ENCODE peak calls at places on chromosomes 3 and 15, in four cellular contexts. L is foreskin fibroblast, Q is upper lobe of right lung, B is MM.1S. F is an unnamed sample.

GRCh38 chr3:133280591-133280990 is 119.3 kb upstream of the BFSP2 start:
- DNase-seq in Q (no peak), L (peak), B (no peak), F (no peak)

GRCh38 chr3:150710097-150710496 is 6.4 kb upstream of the ERICH6 start:
- DNase-seq in L (no peak), Q (no peak), B (no peak), F (no peak)

GRCh38 chr3:49158108-49158709 is 7.9 kb downstream of the CCDC71 start:
- DNase-seq in L (peak), B (peak), Q (no peak), F (no peak)

GRCh38 chr3:79056498-79056897 is 711.3 kb downstream of the ROBO1 start:
- DNase-seq in Q (no peak), L (no peak), B (no peak), F (no peak)

GRCh38 chr3:121155023-121155422 is 247.0 kb downstream of the STXBP5L start:
- DNase-seq in B (no peak), Q (no peak), L (no peak), F (no peak)

GRCh38 chr3:67018105-67018788 is 20.1 kb downstream of the KBTBD8 start:
- DNase-seq in Q (no peak), B (no peak), L (peak), F (no peak)

GRCh38 chr15:77671274-77672056 is 38.8 kb upstream of the LINGO1 start:
- DNase-seq in L (no peak), Q (no peak), B (no peak), F (no peak)

GRCh38 chr3:128416578-128417150 is 50.0 kb downstream of the DNAJB8 start:
- DNase-seq in Q (no peak), L (peak), B (no peak), F (no peak)

GRCh38 chr15:93317772-93318171 is 228.8 kb upstream of the RGMA start:
- DNase-seq in L (no peak), Q (no peak), B (no peak), F (no peak)

GRCh38 chr3:107421170-107421792 is 44.0 kb downstream of the CCDC54 start:
- DNase-seq in B (peak), L (peak), Q (no peak), F (peak)

GRCh38 chr3:42600958-42601675 is 631 bp downstream of the NKTR start:
- DNase-seq in B (peak), L (peak), Q (peak), F (no peak)

GRCh38 chr15:78930577-78931388 is 14.1 kb downstream of the CTSH start:
- DNase-seq in B (no peak), L (peak), Q (peak), F (peak)

GRCh38 chr3:157542711-157543485 is 39.7 kb upstream of the VEPH1 start:
- DNase-seq in B (no peak), L (peak), Q (peak), F (no peak)

GRCh38 chr3:169769287-169770181 is at the start of gene ACTRT3:
- DNase-seq in B (peak), L (peak), Q (peak), F (no peak)

DNA sequence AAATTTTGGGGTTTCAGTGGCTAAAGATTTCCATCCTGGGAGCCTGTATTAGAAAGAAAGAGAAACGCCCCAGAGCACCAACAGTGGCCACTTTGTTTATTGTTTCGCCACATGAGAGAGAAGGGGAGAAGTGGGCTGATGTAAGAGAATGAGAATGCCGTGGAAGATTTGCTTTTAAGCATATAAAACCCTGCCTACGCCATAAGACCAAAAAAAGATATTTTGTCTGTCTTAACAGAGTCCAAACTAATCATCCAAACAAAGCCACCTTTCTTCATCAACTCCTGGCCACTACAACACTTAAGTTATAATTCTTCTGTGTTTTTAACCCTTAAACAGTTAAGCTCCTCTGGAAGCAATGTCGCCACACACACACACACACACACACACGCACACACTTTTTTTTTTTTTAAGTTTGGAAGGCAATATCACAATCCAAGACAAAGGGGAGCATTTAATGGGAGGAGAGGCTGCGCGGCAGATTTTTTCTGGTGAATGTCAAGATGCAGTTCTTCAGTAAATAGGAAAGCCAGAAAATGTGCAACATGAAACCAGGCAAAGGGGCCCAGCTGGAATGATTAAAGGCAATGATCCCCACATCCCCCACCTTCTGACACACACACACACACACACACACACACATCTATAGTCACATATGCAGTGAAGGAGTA is 19.3 kb downstream of the EID1 start:
- DNase-seq in B (no peak), L (peak), Q (no peak), F (peak)
- TF ChIP-seq CTCF in B (no peak), L (no peak), Q (no peak), F (no peak)

GRCh38 chr3:122251428-122251827 is 68.0 kb downstream of the CASR start:
- DNase-seq in Q (no peak), B (no peak), L (no peak), F (no peak)

GRCh38 chr3:122247087-122247824 is 63.8 kb downstream of the CASR start:
- DNase-seq in L (no peak), Q (no peak), B (no peak), F (no peak)

GRCh38 chr3:122246214-122246613 is 62.7 kb downstream of the CASR start:
- DNase-seq in Q (no peak), B (peak), L (no peak), F (no peak)

GRCh38 chr3:122247825-122248185 is 64.3 kb downstream of the CASR start:
- DNase-seq in B (no peak), L (peak), Q (no peak), F (no peak)

DNA sequence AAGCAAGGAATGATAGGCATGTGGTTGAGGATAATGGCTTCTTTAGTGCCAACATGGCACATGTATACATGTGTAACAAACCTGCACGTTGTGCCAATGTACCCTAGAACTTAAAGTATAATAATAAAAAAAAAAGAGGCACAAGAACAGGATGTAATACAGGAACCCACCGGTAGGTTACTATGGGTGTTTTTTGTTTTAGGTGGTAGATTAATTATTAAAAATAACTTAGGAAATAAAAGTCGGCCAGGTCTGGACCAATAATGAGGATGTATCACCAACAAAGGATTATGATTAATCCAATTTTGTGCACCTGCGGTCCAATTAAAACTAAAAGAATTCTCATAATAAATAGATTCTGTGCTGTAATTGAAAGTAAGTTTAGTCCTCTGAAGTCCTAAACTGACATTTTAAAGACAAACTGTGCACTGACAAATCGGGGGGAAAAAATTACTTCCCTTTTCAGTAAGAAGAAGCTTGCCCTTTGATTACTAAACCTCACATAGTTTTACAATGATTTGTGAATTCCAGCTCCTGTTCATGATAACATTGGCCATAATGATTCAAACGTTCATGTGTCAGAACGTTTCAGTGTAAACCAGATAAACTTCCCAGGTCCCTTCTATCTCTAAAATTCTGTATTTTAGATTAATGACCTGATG is 62.2 kb downstream of the CASR start:
- DNase-seq in Q (no peak), L (peak), B (peak), F (no peak)
- TF ChIP-seq CTCF in Q (peak), L (no peak), B (peak), F (no peak)

GRCh38 chr3:37310666-37311050 is 136.3 kb upstream of the LRRFIP2 start:
- DNase-seq in Q (no peak), B (no peak), L (no peak), F (no peak)

GRCh38 chr3:37309945-37310665 is 135.7 kb upstream of the LRRFIP2 start:
- DNase-seq in Q (no peak), B (no peak), L (no peak), F (no peak)

GRCh38 chr3:37307321-37307720 is 132.9 kb upstream of the LRRFIP2 start:
- DNase-seq in Q (no peak), B (no peak), L (peak), F (no peak)

DNA sequence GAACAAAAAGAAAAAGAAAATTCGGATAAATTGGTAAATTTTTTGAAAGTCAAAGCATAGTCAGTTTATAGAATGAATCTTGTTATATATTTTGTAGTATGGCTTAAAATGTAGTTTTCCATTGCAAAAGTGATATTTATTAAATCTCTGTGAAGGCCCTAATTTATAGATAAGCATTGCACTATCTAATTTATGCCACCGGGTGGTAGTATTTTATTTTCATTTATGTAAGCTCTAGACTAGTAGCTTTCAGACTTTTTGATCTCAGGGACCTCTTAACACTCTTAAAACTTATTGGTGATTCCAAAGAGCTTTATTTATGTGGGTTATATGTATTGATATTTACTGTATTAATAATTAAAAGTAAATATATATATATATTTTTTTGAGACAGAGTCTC is 133.9 kb upstream of the LRRFIP2 start:
- DNase-seq in Q (no peak), B (peak), L (peak), F (no peak)
- TF ChIP-seq CTCF in Q (peak), B (peak), L (peak), F (peak)

GRCh38 chr3:52204337-52205073 is 6.5 kb downstream of the ALAS1 start:
- DNase-seq in L (peak), Q (no peak), B (peak), F (no peak)

GRCh38 chr3:52208556-52208955 is 10.6 kb downstream of the ALAS1 start:
- DNase-seq in B (no peak), Q (no peak), L (no peak), F (no peak)

GRCh38 chr3:52203701-52204100 is 5.7 kb downstream of the ALAS1 start:
- DNase-seq in B (no peak), Q (no peak), L (no peak), F (no peak)

GRCh38 chr3:52202384-52203077 is 4.6 kb downstream of the ALAS1 start:
- DNase-seq in Q (no peak), L (no peak), B (no peak), F (no peak)

DNA sequence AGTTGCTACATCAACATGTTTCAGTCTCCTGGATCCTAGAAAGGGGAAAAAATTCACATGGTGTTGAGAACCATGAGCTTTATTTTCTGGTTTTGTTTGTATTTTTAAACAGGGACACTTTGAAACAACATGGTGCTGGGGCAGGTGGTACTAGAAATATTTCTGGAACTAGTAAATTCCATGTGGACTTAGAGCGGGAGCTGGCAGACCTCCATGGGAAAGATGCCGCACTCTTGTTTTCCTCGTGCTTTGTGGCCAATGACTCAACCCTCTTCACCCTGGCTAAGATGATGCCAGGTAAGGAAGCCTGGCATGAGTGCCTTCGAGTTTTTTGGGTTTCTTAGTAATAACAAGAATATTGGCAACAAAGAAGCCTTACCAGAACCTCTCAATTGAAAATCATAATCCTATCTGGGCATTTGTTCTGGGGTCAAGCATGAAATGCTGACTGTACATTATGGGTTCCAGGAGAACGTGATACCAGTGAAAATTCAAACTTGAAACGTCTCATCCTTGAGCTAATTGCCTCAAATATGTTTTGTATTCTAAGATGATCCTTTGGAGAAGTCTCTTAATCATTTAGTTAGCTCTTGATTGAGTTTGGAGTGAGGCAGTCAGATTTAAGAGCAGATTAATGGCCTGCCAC is 7.9 kb downstream of the ALAS1 start:
- DNase-seq in B (no peak), Q (no peak), L (no peak), F (no peak)
- TF ChIP-seq CTCF in B (no peak), Q (no peak), L (no peak), F (no peak)

DNA sequence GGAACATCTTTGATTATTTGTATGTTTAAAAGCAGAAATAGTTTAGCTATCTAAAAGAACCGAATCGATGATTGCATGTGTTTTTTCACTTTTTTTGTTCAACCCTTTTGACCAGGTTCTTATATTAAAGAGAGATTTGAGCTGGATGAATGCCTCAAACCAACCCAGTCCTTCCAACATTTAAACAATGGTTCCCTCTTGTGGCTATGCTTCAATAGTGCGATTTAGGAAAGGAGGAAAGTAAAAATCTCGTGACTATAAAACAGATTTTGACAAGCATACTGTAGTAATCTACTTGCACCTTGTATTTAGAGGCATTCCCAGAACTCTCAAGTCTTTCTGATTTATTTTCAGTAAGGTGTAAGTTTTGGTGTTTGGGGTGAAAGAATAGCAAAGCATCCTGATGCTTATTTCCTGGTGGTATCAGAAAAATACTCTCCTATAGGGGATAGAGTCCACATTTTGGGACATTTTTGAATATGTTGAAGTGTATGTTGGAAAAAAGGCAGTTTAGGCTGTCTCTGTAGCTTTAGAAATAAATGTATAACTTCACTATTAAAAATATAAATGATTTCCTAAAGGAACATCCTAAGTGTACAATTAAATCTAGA is 159.6 kb upstream of the KCNH8 start:
- DNase-seq in B (peak), Q (no peak), L (no peak), F (no peak)
- TF ChIP-seq CTCF in B (peak), Q (peak), L (no peak), F (no peak)

GRCh38 chr3:140573011-140573410 is 104.9 kb upstream of the TRIM42 start:
- DNase-seq in Q (no peak), L (no peak), B (no peak), F (no peak)
- TF ChIP-seq CTCF in Q (no peak), L (no peak), B (no peak), F (no peak)

GRCh38 chr3:14602006-14602803 is 49.4 kb upstream of the CCDC174 start:
- DNase-seq in B (no peak), Q (no peak), L (no peak), F (no peak)
- TF ChIP-seq CTCF in B (peak), Q (no peak), L (no peak), F (no peak)

DNA sequence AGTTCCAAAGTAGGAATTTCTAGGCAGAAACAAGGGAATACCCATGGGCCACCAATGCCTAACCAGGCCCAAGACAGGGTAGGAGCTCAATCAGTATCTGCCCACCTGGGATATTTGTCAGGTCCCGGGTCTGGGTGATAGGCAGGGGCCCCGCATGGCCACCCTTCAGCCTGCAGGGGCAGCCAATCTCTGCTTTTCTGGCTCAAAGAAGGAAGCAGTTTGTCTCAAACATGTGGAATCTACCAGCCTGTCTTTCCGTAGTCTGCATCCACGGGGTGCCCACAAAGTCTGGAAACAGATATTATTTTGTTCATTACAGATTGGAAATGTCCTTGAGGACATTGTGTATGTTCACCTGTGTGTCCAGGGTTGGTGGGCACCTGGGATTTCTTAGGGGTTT is 56.2 kb downstream of the CEMIP start:
- DNase-seq in L (no peak), Q (no peak), B (no peak), F (no peak)
- TF ChIP-seq CTCF in L (peak), Q (no peak), B (no peak), F (peak)